ENCODE peak calls at places on chromosome 10, in six cellular contexts. H is left lung, L is neural progenitor cell, P is body of pancreas, R is GM23248, I is WERI-Rb-1. Y is an unnamed sample.

GRCh38 chr10:5628798-5629788 is 37.3 kb downstream of the ASB13 start:
- DNase-seq in H (peak; percentile 16), L (no peak), P (no peak), R (peak; percentile 67), I (no peak), Y (no peak)

GRCh38 chr10:110005716-110006115 is 2.1 kb upstream of the ADD3 start:
- DNase-seq in H (peak; percentile 78), L (peak; percentile 56), P (peak; percentile 48), R (peak; percentile 85), I (peak; percentile 48), Y (no peak)

GRCh38 chr10:127398140-127398966 is 150.8 kb upstream of the NPS start:
- DNase-seq in H (no peak), L (peak; percentile 48), P (no peak), R (peak; percentile 87), I (no peak), Y (no peak)

GRCh38 chr10:25047902-25048301 is 31.5 kb downstream of the THNSL1 start:
- DNase-seq in H (no peak), L (no peak), P (peak; percentile 11), R (peak; percentile 95), I (no peak), Y (no peak)

GRCh38 chr10:83301732-83302131 is 837.6 kb upstream of the GHITM start:
- DNase-seq in H (no peak), L (no peak), P (no peak), R (no peak), I (no peak), Y (no peak)

GRCh38 chr10:86960003-86960862 is 1.8 kb downstream of the SNCG start:
- DNase-seq in H (no peak), L (peak; percentile 66), P (peak; percentile 53), R (peak; percentile 84), I (peak; percentile 77), Y (no peak)

GRCh38 chr10:83612050-83612449 is 527.3 kb upstream of the GHITM start:
- DNase-seq in H (no peak), L (no peak), P (no peak), R (no peak), I (no peak), Y (no peak)

GRCh38 chr10:117503886-117504205 is 38.7 kb upstream of the EMX2 start:
- DNase-seq in H (no peak), L (no peak), P (no peak), R (peak; percentile 33), I (no peak), Y (no peak)

GRCh38 chr10:87723500-87723899 is 63.8 kb downstream of the PAPSS2 start:
- DNase-seq in H (no peak), L (no peak), P (no peak), R (no peak), I (no peak), Y (no peak)

GRCh38 chr10:86673827-86674581 is 5.7 kb downstream of the LDB3 start:
- DNase-seq in H (no peak), L (peak; percentile 58), P (no peak), R (no peak), I (peak; percentile 91), Y (no peak)

GRCh38 chr10:93762979-93763391 is 5.2 kb downstream of the LGI1 start:
- DNase-seq in H (no peak), L (no peak), P (peak; percentile 20), R (no peak), I (no peak), Y (no peak)
- H3K4me3 ChIP-seq in H (no peak overlapping the region), L (no peak overlapping the region), P (no peak overlapping the region), R (no peak overlapping the region), I (no peak overlapping the region), Y (no peak overlapping the region)

GRCh38 chr10:7611909-7612308 is 54.9 kb downstream of the ITIH5 start:
- DNase-seq in H (no peak), L (no peak), P (no peak), R (peak; percentile 63), I (no peak), Y (no peak)
- H3K4me3 ChIP-seq in H (no peak overlapping the region), L (no peak overlapping the region), P (no peak overlapping the region), R (no peak overlapping the region), I (no peak overlapping the region), Y (no peak overlapping the region)

DNA sequence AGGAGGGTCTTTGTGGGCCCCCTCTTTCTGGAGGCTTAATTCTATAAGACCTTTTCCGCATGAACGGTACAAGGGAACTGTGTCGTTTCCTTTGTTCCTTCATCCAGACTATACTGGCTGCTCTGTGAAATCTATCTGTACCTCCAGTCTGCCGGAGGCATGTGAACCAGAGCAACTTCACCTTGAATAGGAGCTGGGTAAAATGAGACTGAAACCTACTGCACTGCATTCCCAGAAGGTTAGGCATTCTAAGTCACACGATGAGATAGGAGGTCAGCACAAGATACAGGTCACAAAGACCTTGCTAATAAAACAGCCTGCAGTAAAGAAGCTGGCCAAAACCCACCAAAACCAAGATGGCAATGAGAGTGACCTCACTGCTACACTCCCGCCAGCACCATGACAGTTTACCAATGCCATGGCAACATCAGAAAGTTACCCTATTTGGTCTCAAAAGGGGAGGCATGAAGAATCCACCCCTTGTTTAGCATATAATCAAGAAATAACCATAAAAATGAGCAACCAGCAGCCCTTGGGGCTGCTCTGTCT is 36.8 kb upstream of the INPP5F start:
- DNase-seq in H (no peak), L (peak; percentile 58), P (no peak), R (no peak), I (no peak), Y (no peak)
- H3K4me3 ChIP-seq in H (no peak overlapping the region), L (no peak overlapping the region), P (no peak overlapping the region), R (no peak overlapping the region), I (no peak overlapping the region), Y (no peak overlapping the region)

DNA sequence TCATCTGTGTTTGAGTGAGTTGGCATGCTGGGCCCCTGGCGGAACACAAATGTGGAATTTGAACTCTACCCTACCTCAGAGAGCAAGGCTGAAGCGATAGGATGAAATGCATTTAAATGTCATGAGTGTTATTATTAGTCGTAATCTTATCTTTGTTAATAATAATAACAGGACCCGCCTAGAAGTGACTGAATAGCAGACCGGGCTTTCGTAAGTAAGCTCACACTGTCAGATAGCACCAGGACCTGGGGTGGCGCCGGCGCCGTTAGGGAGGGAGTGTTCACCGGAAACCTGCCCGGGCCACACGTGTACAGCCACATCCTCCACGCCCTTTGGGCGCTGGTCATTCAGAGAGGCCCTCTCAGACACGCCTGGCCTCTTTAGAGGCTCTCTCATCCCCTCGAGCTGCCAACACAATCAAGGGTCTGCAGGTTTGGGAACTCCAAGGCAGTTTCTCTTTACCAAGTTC is 63.6 kb downstream of the GRK5 start:
- DNase-seq in H (peak; percentile 92), L (no peak), P (peak; percentile 69), R (no peak), I (no peak), Y (peak; percentile 28)
- H3K4me3 ChIP-seq in H (no peak overlapping the region), L (no peak overlapping the region), P (no peak overlapping the region), R (no peak overlapping the region), I (no peak overlapping the region), Y (peak overlapping the region; percentile 5)

Y was measured in esophagus squamous epithelium.